ENCODE peak calls at places on chromosome 5, in six cellular contexts. I is fibroblast of mammary gland; B is stimulated activated CD8-positive, alpha-beta memory T cell treated with anti-CD3 and anti-CD28 coated beads, Interleukin-2, amount 100 ng/mL, for 48 hours; N is midbrain; P is left colon; J is GM20000. A is an unnamed sample.

GRCh38 chr5:103519550-103519949 is 43.0 kb downstream of the NUDT12 start:
- DNase-seq in I (peak; percentile 15), B (no peak), N (no peak), P (no peak), J (no peak), A (peak; percentile 14)

GRCh38 chr5:43216941-43217340 is 24.9 kb downstream of the NIM1K start:
- DNase-seq in I (no peak), B (no peak), N (no peak), P (no peak), J (no peak), A (no peak)

GRCh38 chr5:172188893-172189692 is 1.1 kb upstream of the STK10 start:
- DNase-seq in I (no peak), B (no peak), N (no peak), P (no peak), J (no peak), A (peak; percentile 62)

GRCh38 chr5:93325946-93326345 is 255.1 kb downstream of the NR2F1-AS1 start:
- DNase-seq in I (no peak), B (no peak), N (no peak), P (no peak), J (no peak), A (no peak)

GRCh38 chr5:56588636-56589485 is 226.5 kb upstream of the MAP3K1 start:
- DNase-seq in I (no peak), B (peak; percentile 11), N (no peak), P (peak; percentile 68), J (peak; percentile 84), A (no peak)

GRCh38 chr5:27682600-27682999 is 644.2 kb upstream of the CDH9 start:
- DNase-seq in I (no peak), B (no peak), N (no peak), P (no peak), J (no peak), A (peak; percentile 22)

GRCh38 chr5:157294692-157295091 is 28.8 kb downstream of the CYFIP2 start:
- DNase-seq in I (no peak), B (no peak), N (no peak), P (no peak), J (no peak), A (no peak)

GRCh38 chr5:52743970-52744369 is 43.7 kb upstream of the ITGA1 start:
- DNase-seq in I (peak; percentile 47), B (no peak), N (no peak), P (no peak), J (peak; percentile 18), A (peak; percentile 80)

GRCh38 chr5:149405550-149406202 is 26.6 kb upstream of the IL17B start:
- DNase-seq in I (no peak), B (no peak), N (no peak), P (no peak), J (no peak), A (peak; percentile 42)

GRCh38 chr5:125660231-125660895 is 762.8 kb upstream of the GRAMD2B start:
- DNase-seq in I (peak; percentile 57), B (no peak), N (no peak), P (no peak), J (no peak), A (no peak)

GRCh38 chr5:31701642-31702041 is 62.7 kb downstream of the PDZD2 start:
- DNase-seq in I (no peak), B (no peak), N (no peak), P (no peak), J (no peak), A (no peak)

GRCh38 chr5:159764283-159764927 is 151.9 kb upstream of the ADRA1B start:
- DNase-seq in I (peak; percentile 73), B (no peak), N (no peak), P (no peak), J (no peak), A (peak; percentile 58)

GRCh38 chr5:43601454-43602260 is 1.3 kb upstream of the NNT start:
- DNase-seq in I (peak; percentile 67), B (no peak), N (no peak), P (no peak), J (peak; percentile 61), A (peak; percentile 57)

GRCh38 chr5:3310551-3311340 is 284.9 kb upstream of the IRX1 start:
- DNase-seq in I (no peak), B (no peak), N (peak; percentile 48), P (no peak), J (no peak), A (peak; percentile 97)

GRCh38 chr5:108259306-108259705 is 122.6 kb downstream of the FBXL17 start:
- DNase-seq in I (peak; percentile 24), B (no peak), N (no peak), P (no peak), J (no peak), A (no peak)

GRCh38 chr5:137858223-137858916 is 9.3 kb upstream of the MYOT start:
- DNase-seq in I (peak; percentile 49), B (no peak), N (peak; percentile 49), P (no peak), J (peak; percentile 39), A (peak; percentile 39)

GRCh38 chr5:6729400-6730310 is 16.4 kb downstream of the TENT4A start:
- DNase-seq in I (no peak), B (no peak), N (no peak), P (peak; percentile 44), J (no peak), A (no peak)

GRCh38 chr5:181167814-181168488 is 20.6 kb downstream of the OR2V2 start:
- DNase-seq in I (no peak), B (no peak), N (no peak), P (no peak), J (no peak), A (peak; percentile 29)

GRCh38 chr5:5497132-5497748 is 74.8 kb downstream of the ICE1 start:
- DNase-seq in I (peak; percentile 62), B (no peak), N (peak; percentile 78), P (no peak), J (peak; percentile 69), A (peak; percentile 53)

GRCh38 chr5:34849253-34849652 is 10.3 kb downstream of the TTC23L start:
- DNase-seq in I (peak; percentile 43), B (no peak), N (no peak), P (no peak), J (no peak), A (no peak)

GRCh38 chr5:78243639-78244038 is 50.9 kb downstream of the AP3B1 start:
- DNase-seq in I (peak; percentile 59), B (no peak), N (no peak), P (no peak), J (no peak), A (peak; percentile 30)

GRCh38 chr5:81425569-81425968 is 31.6 kb upstream of the ACOT12 start:
- DNase-seq in I (peak; percentile 61), B (no peak), N (peak; percentile 42), P (no peak), J (peak; percentile 59), A (peak; percentile 41)

GRCh38 chr5:83149671-83150070 is 72.3 kb downstream of the XRCC4 start:
- DNase-seq in I (peak; percentile 64), B (no peak), N (no peak), P (no peak), J (no peak), A (peak; percentile 44)

GRCh38 chr5:139414601-139415121 is 10.8 kb upstream of the SPATA24 start:
- DNase-seq in I (no peak), B (no peak), N (peak; percentile 29), P (no peak), J (no peak), A (no peak)

GRCh38 chr5:148816822-148817221 is 9.6 kb upstream of the ADRB2 start:
- DNase-seq in I (no peak), B (no peak), N (no peak), P (no peak), J (no peak), A (no peak)

GRCh38 chr5:34895641-34896419 is 19.5 kb downstream of the RAD1 start:
- DNase-seq in I (peak; percentile 50), B (no peak), N (no peak), P (no peak), J (no peak), A (no peak)

GRCh38 chr5:81787843-81788242 is 36.9 kb upstream of the SSBP2 start:
- DNase-seq in I (peak; percentile 87), B (no peak), N (peak; percentile 77), P (peak; percentile 41), J (no peak), A (peak; percentile 73)

GRCh38 chr5:95358858-95359257 is 32.3 kb upstream of the FAM81B start:
- DNase-seq in I (no peak), B (no peak), N (no peak), P (no peak), J (no peak), A (no peak)

A was measured in RPMI7951.